ENCODE peak calls at places on chromosomes 7 and 10, in five cellular contexts. M is prostate gland, X is SK-N-SH, H is HCT116, R is breast epithelium. G is an unnamed sample.

GRCh38 chr10:91653214-91653875 is 20.5 kb upstream of the PPP1R3C start:
- DNase-seq in H (peak), R (no peak), X (no peak), M (no peak), G (no peak)

GRCh38 chr7:134703781-134704180 is 57.1 kb downstream of the BPGM start:
- DNase-seq in M (no peak), R (no peak), X (no peak), H (no peak), G (no peak)

GRCh38 chr7:115533785-115534184 is 496.8 kb downstream of the TFEC start:
- DNase-seq in R (no peak), X (no peak), M (no peak), H (no peak), G (no peak)

GRCh38 chr7:121714559-121715303 is 158.2 kb upstream of the PTPRZ1 start:
- DNase-seq in X (no peak), R (no peak), M (no peak), H (peak), G (no peak)

GRCh38 chr7:156768698-156769472 is 124.1 kb downstream of the LMBR1 start:
- DNase-seq in R (no peak), M (no peak), X (no peak), H (no peak), G (no peak)

GRCh38 chr7:47543056-47543455 is 38.9 kb downstream of the TNS3 start:
- DNase-seq in H (no peak), M (no peak), X (no peak), R (no peak), G (no peak)

GRCh38 chr7:101588131-101588935 is 40.8 kb downstream of the MYL10 start:
- DNase-seq in R (no peak), X (no peak), H (no peak), M (no peak), G (no peak)

GRCh38 chr10:73953665-73954064 is 42.7 kb downstream of the PLAU start:
- DNase-seq in M (no peak), R (no peak), H (no peak), X (no peak), G (no peak)

GRCh38 chr10:111034598-111035310 is 42.1 kb upstream of the ADRA2A start:
- DNase-seq in X (no peak), M (no peak), R (no peak), H (no peak), G (no peak)

GRCh38 chr10:99557044-99557443 is 24.3 kb downstream of the NKX2-3 start:
- DNase-seq in R (no peak), X (no peak), M (no peak), H (no peak), G (no peak)

GRCh38 chr7:129363-130221 is 62.8 kb upstream of the FAM20C start:
- DNase-seq in X (no peak), R (no peak), M (peak), H (no peak), G (no peak)

GRCh38 chr10:124292911-124293640 is 125.6 kb downstream of the OAT start:
- DNase-seq in H (no peak), M (no peak), R (no peak), X (no peak), G (no peak)

GRCh38 chr7:79495544-79496272 is 42.2 kb upstream of the MAGI2 start:
- DNase-seq in R (no peak), H (no peak), M (no peak), X (no peak), G (no peak)

GRCh38 chr7:34165466-34165865 is 260.1 kb downstream of the BMPER start:
- DNase-seq in X (no peak), M (no peak), R (no peak), H (no peak), G (no peak)

GRCh38 chr7:17304926-17305325 is 6.5 kb downstream of the AHR start:
- DNase-seq in R (no peak), X (no peak), M (peak), H (peak), G (no peak)

GRCh38 chr7:116236020-116236630 is 25.8 kb downstream of the TES start:
- DNase-seq in M (peak), H (no peak), R (no peak), X (peak), G (peak)

GRCh38 chr10:34812771-34813170 is 2.3 kb downstream of the PARD3 start:
- DNase-seq in R (no peak), H (no peak), X (no peak), M (no peak), G (no peak)

GRCh38 chr10:125060851-125061556 is 99.4 kb downstream of the CTBP2 start:
- DNase-seq in R (peak), M (peak), X (peak), H (peak), G (no peak)

GRCh38 chr7:29281782-29282541 is 87.4 kb downstream of the CHN2 start:
- DNase-seq in R (no peak), X (peak), M (peak), H (no peak), G (no peak)
- TF ChIP-seq POLR2AphosphoS5 in R (no peak), X (no peak), M (peak), H (no peak), G (no peak)

GRCh38 chr10:119620241-119620753 is 23.5 kb upstream of the TIAL1 start:
- DNase-seq in R (no peak), H (no peak), M (no peak), X (no peak), G (no peak)
- H3K27ac ChIP-seq in R (peak), H (no peak), M (no peak), X (peak), G (peak)

GRCh38 chr7:112065758-112066157 is 140.4 kb downstream of the DOCK4 start:
- DNase-seq in R (no peak), X (no peak), M (no peak), H (no peak), G (no peak)
- TF ChIP-seq POLR2AphosphoS5 in R (no peak), X (no peak), M (no peak), H (no peak), G (no peak)

GRCh38 chr10:58516118-58516517 is 3.4 kb downstream of the BICC1 start:
- DNase-seq in H (no peak), X (no peak), M (no peak), R (no peak), G (no peak)

GRCh38 chr10:58512470-58513188 is at the start of gene BICC1:
- DNase-seq in M (peak), H (no peak), X (peak), R (no peak), G (no peak)

GRCh38 chr10:58515296-58515956 is 2.8 kb downstream of the BICC1 start:
- DNase-seq in H (no peak), X (no peak), M (no peak), R (no peak), G (no peak)

GRCh38 chr10:58513189-58514101 is 773 bp downstream of the BICC1 start:
- DNase-seq in H (no peak), R (no peak), M (peak), X (peak), G (no peak)

DNA sequence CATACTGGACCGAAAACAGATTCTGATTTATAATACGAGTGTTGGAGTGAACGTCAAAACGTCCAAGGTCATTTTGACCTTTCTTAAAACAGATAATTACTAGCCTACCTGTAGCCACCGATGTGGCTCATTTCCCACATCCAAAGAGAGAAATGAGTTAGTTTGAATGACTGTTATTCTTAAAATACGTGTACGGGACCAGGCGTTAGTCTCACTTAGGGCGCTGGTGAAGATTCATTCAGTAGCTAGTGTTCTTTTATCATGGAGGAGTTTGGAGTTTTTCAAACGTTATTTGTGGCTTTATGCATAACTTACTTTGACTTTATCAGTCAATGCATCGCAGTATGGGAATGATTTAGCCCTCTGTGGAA is 1.4 kb downstream of the BICC1 start:
- DNase-seq in H (no peak), R (no peak), X (no peak), M (no peak), G (no peak)
- H3K27ac ChIP-seq in H (no peak), R (peak), X (peak), M (peak), G (no peak)

GRCh38 chr7:137848095-137848494 is 1.3 kb upstream of the DGKI start:
- DNase-seq in R (no peak), H (no peak), M (no peak), X (no peak), G (no peak)

GRCh38 chr7:137844690-137845425 is 1.9 kb downstream of the DGKI start:
- DNase-seq in M (no peak), R (no peak), H (no peak), X (no peak), G (no peak)

GRCh38 chr7:137847418-137848050 is 760 bp upstream of the DGKI start:
- DNase-seq in X (no peak), R (no peak), H (no peak), M (no peak), G (no peak)

GRCh38 chr7:137850586-137850985 is 3.8 kb upstream of the DGKI start:
- DNase-seq in M (no peak), H (no peak), R (no peak), X (no peak), G (no peak)

GRCh38 chr7:137846588-137847417 is at the start of gene DGKI:
- DNase-seq in X (peak), H (no peak), M (no peak), R (no peak), G (no peak)
- TF ChIP-seq POLR2AphosphoS5 in X (no peak), H (no peak), M (no peak), R (no peak), G (no peak)

GRCh38 chr10:5843814-5844705 is 30.8 kb upstream of the GDI2 start:
- DNase-seq in H (no peak), X (no peak), R (no peak), M (no peak), G (no peak)

GRCh38 chr10:5840314-5841307 is 27.4 kb upstream of the GDI2 start:
- DNase-seq in R (no peak), H (no peak), X (no peak), M (no peak), G (no peak)

GRCh38 chr10:5841965-5842364 is 28.7 kb upstream of the GDI2 start:
- DNase-seq in R (no peak), H (no peak), X (no peak), M (no peak), G (no peak)
- H3K27ac ChIP-seq in R (no peak), H (no peak), X (no peak), M (no peak), G (no peak)

DNA sequence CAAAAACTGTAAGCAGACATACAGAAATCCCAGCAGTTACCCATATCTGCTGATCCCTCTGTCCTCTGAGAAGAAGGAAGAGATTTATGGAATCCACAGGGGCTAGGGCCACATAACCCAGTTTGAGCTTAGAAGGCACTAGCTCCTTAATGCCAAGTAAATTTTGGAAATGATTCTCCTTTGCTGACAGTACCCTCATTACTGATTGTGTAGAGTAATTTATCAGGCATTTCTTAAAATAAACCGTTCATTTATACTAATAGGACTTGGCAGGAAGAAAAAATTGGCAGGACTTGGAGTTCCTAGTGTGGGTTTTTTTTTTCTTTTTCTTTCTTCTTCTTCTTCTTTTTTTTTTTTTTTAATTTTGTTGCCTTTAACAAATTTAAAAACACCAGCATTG is 645.6 kb downstream of the SUGCT start:
- DNase-seq in X (no peak), H (no peak), R (no peak), M (no peak), G (no peak)
- TF ChIP-seq POLR2AphosphoS5 in X (peak), H (no peak), R (no peak), M (no peak), G (no peak)

GRCh38 chr7:46208635-46209525 is 287.8 kb upstream of the IGFBP3 start:
- DNase-seq in M (no peak), H (no peak), R (no peak), X (no peak), G (no peak)
- H3K27ac ChIP-seq in M (no peak), H (no peak), R (no peak), X (no peak), G (no peak)

DNA sequence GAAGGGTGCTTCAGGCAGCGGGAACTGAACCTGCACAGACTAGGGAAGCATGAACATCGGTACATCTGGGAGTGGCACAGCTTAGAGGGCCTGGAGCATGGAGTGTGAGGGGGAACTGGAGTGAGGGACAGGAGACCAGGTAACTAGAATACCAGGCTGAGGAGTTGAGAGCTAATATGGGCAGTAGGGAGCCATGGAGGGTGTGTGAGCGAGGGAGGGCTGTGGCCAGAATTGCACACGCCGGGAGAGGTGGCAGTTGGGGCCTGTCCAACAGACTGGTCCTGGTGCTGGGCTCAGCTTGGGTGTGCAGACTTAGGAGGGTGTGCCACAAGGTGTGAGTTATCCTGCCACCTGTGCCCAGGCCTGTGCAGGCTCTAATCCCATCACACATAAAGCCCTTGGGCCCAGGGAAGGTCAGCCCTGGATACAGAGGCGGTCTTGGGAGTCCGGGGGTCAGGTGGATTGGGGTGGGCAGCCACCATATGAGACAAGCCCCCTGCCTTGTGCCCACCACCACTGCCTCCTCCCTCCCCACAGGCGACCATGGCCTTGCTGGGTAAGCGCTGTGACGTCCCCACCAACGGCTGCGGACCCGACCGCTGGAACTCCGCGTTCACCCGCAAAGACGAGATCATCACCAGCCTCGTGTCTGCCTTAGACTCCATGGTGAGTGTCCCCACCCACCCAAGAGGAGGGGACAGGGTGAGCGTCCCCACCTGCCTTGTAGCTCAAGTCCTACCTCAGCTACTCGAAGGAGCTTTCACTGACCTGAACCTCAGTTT is 54.0 kb downstream of the GTF2IRD1 start:
- DNase-seq in M (no peak), X (no peak), H (no peak), R (no peak), G (no peak)
- TF ChIP-seq POLR2AphosphoS5 in M (no peak), X (no peak), H (no peak), R (no peak), G (no peak)

GRCh38 chr7:69801729-69802688 is 203.7 kb downstream of the AUTS2 start:
- DNase-seq in R (no peak), M (no peak), H (no peak), X (peak), G (no peak)

GRCh38 chr7:69799990-69800389 is 201.7 kb downstream of the AUTS2 start:
- DNase-seq in H (no peak), X (no peak), R (no peak), M (no peak), G (no peak)

GRCh38 chr7:69804962-69805361 is 206.7 kb downstream of the AUTS2 start:
- DNase-seq in H (no peak), R (no peak), M (no peak), X (no peak), G (no peak)

GRCh38 chr7:69800495-69800894 is 202.2 kb downstream of the AUTS2 start:
- DNase-seq in M (no peak), X (peak), R (no peak), H (no peak), G (no peak)

DNA sequence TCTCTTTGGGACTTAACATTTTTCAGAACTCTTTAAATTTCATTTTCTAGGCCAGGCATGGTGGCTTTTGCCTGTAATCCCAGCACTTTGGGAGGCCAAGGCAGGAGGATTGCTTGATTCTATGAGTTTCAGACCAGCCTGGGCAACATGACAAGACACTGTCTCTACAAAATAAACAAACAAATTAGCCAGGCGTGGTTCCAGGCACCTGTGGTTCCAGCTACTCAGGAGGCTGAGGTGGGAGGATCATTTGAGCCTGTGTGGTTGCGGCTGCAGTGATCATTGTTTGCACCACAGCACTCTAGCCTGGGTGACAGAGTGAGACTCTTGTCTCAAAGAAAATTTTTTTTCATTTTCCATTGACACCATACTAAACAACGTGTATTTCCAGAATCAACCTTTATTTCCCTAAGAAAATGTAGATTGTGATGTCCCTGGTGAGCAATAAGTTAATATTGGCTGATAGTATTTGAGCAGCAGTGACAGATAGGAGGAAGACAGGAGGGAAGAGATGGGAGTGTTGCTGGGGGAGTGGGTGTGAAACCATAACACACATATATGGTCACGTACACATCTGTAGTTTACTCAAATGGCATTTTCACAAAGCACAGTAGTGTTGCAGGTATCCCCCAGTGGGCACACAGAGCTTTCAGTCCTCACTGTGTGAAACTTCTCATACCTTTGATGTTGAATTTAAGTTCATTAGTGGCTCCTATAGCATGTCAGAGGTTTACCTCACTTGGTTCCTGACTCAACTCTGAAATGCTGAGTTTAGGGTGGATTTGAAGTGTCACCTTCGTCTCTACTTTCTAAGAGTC is 205.6 kb downstream of the AUTS2 start:
- DNase-seq in R (no peak), H (no peak), X (no peak), M (no peak), G (no peak)
- H3K27ac ChIP-seq in R (no peak), H (no peak), X (no peak), M (no peak), G (no peak)